ENCODE peak calls at places on chromosome 9, in four cellular contexts. B is neuronal stem cell, Z is MM.1S, V is fibroblast of lung. K is an unnamed sample.

GRCh38 chr9:70133253-70134208 is 89.9 kb downstream of the MAMDC2 start:
- DNase-seq in B (no peak), Z (no peak), V (no peak), K (no peak)

GRCh38 chr9:127211983-127212382 is 52.6 kb upstream of the GARNL3 start:
- DNase-seq in B (no peak), Z (no peak), V (no peak), K (no peak)

GRCh38 chr9:77954018-77954417 is 77.6 kb downstream of the GNAQ start:
- DNase-seq in B (no peak), Z (no peak), V (peak), K (no peak)

GRCh38 chr9:4137755-4138154 is 162.1 kb downstream of the GLIS3 start:
- DNase-seq in B (no peak), Z (no peak), V (peak), K (no peak)

GRCh38 chr9:135575995-135576631 is 14.6 kb downstream of the PAEP start:
- DNase-seq in B (no peak), Z (no peak), V (no peak), K (no peak)

GRCh38 chr9:127904518-127904887 is 5.1 kb upstream of the ST6GALNAC6 start:
- DNase-seq in B (no peak), Z (no peak), V (no peak), K (no peak)

GRCh38 chr9:17367035-17367434 is 211.8 kb upstream of the SH3GL2 start:
- DNase-seq in B (no peak), Z (no peak), V (no peak), K (no peak)

GRCh38 chr9:134174526-134175290 is 10.3 kb upstream of the RNU6ATAC start:
- DNase-seq in B (no peak), Z (no peak), V (no peak), K (no peak)

GRCh38 chr9:117868594-117868993 is 164.4 kb downstream of the TLR4 start:
- DNase-seq in B (no peak), Z (no peak), V (no peak), K (no peak)

GRCh38 chr9:134026561-134026960 is 1.3 kb downstream of the BRD3OS start:
- DNase-seq in B (no peak), Z (no peak), V (no peak), K (peak)

GRCh38 chr9:110767559-110768063 is 99.0 kb downstream of the MUSK start:
- DNase-seq in B (no peak), Z (no peak), V (peak), K (no peak)

GRCh38 chr9:129101279-129101678 is 9.3 kb downstream of the CRAT start:
- DNase-seq in B (no peak), Z (no peak), V (no peak), K (no peak)

GRCh38 chr9:136629879-136630661 is 32.6 kb upstream of the EGFL7 start:
- DNase-seq in B (peak), Z (peak), V (peak), K (peak)

GRCh38 chr9:3856592-3856991 is 330.8 kb upstream of the RFX3 start:
- DNase-seq in B (no peak), Z (no peak), V (no peak), K (no peak)

GRCh38 chr9:110742741-110743371 is 74.3 kb downstream of the MUSK start:
- DNase-seq in B (peak), Z (no peak), V (peak), K (peak)

GRCh38 chr9:98168952-98169488 is 23.4 kb downstream of the CORO2A start:
- DNase-seq in B (no peak), Z (no peak), V (peak), K (peak)

GRCh38 chr9:106104887-106105286 is 410.5 kb downstream of the TMEM38B start:
- DNase-seq in B (no peak), Z (no peak), V (no peak), K (no peak)

GRCh38 chr9:68715181-68715456 is 10.1 kb downstream of the PIP5K1B start:
- DNase-seq in B (no peak), Z (no peak), V (no peak), K (no peak)

GRCh38 chr9:123763910-123764588 is 165.9 kb downstream of the DENND1A start:
- DNase-seq in B (no peak), Z (no peak), V (peak), K (no peak)

GRCh38 chr9:127022913-127023665 is 99.3 kb downstream of the ANGPTL2 start:
- DNase-seq in B (no peak), Z (no peak), V (no peak), K (no peak)

GRCh38 chr9:112754578-112754977 is 4.0 kb downstream of the SNX30 start:
- DNase-seq in B (no peak), Z (no peak), V (peak), K (no peak)

GRCh38 chr9:113524460-113524859 is 60.9 kb downstream of the RGS3 start:
- DNase-seq in B (no peak), Z (no peak), V (no peak), K (no peak)

GRCh38 chr9:12415361-12415760 is 277.8 kb upstream of the TYRP1 start:
- DNase-seq in B (no peak), Z (no peak), V (no peak), K (no peak)

GRCh38 chr9:79857188-79857587 is 285.4 kb downstream of the TLE4 start:
- DNase-seq in B (no peak), Z (no peak), V (no peak), K (no peak)

GRCh38 chr9:14014209-14014608 is 299.7 kb downstream of the NFIB start:
- DNase-seq in B (no peak), Z (no peak), V (no peak), K (no peak)

GRCh38 chr9:113619156-113619861 is 155.8 kb downstream of the RGS3 start:
- DNase-seq in B (no peak), Z (no peak), V (no peak), K (no peak)

GRCh38 chr9:116844621-116845020 is 157.5 kb downstream of the TRIM32 start:
- DNase-seq in B (no peak), Z (no peak), V (no peak), K (no peak)

GRCh38 chr9:104758974-104759373 is 5.0 kb upstream of the NIPSNAP3B start:
- DNase-seq in B (no peak), Z (no peak), V (no peak), K (no peak)

GRCh38 chr9:124353811-124354274 is 61.4 kb downstream of the PSMB7 start:
- DNase-seq in B (no peak), Z (no peak), V (peak), K (no peak)

GRCh38 chr9:20621553-20622329 is 558 bp downstream of the MLLT3 start:
- DNase-seq in B (peak), Z (peak), V (peak), K (peak)

GRCh38 chr9:122248448-122248865 is 16.2 kb downstream of the RBM18 start:
- DNase-seq in B (no peak), Z (no peak), V (no peak), K (no peak)

DNA sequence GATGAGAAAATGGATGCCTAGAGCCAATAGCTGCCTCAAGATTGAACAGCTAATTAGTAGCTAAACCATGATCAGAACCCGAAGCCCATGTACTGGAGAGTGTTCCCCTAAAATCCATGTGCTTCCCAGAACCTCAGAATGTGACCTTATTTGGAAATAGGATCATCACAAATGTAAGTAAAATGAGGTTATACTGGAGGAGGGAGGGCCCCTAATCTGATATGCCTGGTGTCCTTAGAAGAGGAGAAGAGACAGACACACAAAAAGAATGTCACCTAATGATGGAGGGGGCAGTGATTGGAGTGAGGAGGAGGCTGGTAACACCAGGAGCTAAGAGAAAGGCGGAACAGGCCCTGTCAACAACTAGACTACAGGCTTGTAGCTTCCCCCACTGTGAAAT is 41.3 kb upstream of the FBP1 start:
- DNase-seq in B (no peak), Z (no peak), V (no peak), K (no peak)
- H2AFZ ChIP-seq in B (peak), Z (no peak), V (no peak), K (peak)

GRCh38 chr9:109418827-109419226 is 79.3 kb downstream of the PTPN3 start:
- DNase-seq in B (peak), Z (no peak), V (no peak), K (peak)
- H3K9ac ChIP-seq in B (no peak), Z (no peak), V (no peak), K (no peak)

DNA sequence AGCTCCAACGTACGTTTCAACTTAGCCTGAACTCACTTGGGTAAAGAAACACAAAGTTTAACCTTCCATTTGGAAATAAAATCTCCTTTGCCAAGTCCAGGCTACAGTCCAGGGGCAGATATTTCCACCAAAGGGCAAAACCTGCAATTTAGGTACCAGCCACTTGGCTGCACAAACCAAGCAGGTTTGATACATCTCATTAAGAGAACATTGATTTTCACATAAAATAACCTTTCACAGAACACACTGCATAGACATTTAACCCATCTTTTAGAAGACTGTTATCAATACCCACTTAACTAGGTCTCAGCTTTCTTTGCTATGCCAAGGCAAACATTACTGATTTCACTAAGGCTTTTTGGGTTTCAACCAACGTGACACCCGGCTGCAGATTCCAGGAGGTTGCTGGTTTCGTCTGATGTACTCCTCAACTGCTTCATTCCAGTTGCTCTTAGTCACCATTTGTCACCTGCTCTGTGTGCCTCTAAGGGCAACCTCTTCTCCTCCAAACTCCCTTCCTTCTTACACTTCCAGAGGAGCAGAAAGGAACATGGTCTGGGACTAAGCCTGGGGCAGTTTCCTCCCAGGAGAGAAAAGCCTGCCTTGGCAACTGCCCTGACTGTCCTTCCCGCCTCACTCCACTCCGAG is 67.1 kb downstream of the EPB41L4B start:
- DNase-seq in B (no peak), Z (no peak), V (peak), K (no peak)
- H2AFZ ChIP-seq in B (no peak), Z (no peak), V (no peak), K (no peak)

GRCh38 chr9:36152741-36153438 is 16.3 kb upstream of the CCIN start:
- DNase-seq in B (no peak), Z (peak), V (no peak), K (no peak)

GRCh38 chr9:36149197-36149596 is 12.7 kb downstream of the GLIPR2 start:
- DNase-seq in B (no peak), Z (no peak), V (peak), K (no peak)

GRCh38 chr9:36148652-36149051 is 12.1 kb downstream of the GLIPR2 start:
- DNase-seq in B (no peak), Z (peak), V (peak), K (no peak)

GRCh38 chr9:36151306-36152210 is 15.0 kb downstream of the GLIPR2 start:
- DNase-seq in B (no peak), Z (peak), V (peak), K (no peak)

DNA sequence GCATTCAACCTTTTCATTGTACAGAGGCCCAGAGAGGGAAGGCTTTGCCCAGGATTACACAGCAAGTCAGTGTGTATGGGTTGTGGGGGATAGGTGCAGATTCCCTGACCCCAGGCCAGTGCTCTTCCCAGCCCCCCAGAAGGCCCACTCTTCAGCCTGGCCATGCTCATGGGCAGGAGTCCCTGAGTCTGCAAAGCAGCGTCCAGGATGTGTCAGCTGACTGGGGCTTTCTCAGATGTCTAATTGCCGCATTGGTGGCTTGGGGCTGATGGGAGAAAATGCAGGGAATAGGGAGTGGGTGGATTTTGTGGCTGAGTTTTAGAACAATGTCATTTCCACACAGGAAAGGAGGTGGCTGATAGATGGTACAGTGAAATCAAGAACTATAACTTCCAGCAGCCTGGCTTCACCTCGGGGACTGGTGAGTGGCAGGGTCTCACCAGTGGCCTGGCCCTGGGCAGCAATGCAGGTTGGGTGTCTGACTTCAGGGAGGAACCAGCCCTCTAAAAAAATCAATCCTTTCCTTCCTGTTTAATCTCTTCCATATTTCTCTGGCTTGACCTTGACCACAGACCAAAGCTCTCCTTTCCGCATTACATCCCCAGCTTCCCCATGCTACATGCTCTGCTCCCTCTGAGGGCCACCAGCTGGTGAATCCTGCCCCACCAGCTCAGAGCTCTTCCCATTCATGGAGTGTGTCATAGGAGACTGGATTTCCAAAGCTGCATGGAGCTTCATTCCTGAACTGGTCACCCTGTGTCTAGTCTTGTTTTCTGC is 14.2 kb downstream of the GLIPR2 start:
- DNase-seq in B (no peak), Z (no peak), V (no peak), K (no peak)
- H3K9ac ChIP-seq in B (no peak), Z (peak), V (no peak), K (no peak)

DNA sequence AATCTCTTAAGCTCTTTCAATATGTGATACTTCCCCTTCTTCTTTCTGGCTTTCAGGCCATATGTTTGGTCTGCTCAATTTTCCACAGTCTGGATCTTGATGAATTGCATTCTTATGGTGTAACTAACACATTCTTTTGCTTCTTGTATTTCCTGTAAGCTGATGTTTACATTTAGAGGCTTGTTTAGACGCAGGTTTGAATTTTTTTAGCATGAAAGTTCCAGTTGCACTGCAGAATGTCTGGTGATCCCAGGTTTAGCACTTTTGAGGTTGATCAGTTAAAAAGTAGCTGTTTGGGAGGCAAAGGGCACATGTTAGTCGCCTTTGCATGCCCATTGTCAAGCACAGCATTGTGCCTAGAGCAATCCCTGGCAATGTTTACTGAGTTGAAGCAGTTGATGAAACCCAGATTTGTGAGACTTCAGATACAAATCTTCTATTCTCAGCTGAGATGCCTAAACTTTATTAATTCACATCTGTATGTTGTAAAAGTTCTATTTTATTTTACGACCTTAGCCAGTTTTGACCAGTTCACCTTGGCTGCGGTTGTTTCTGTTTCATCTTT is 59.6 kb upstream of the SPATA31C2 start:
- DNase-seq in B (no peak), Z (no peak), V (peak), K (no peak)
- H2AFZ ChIP-seq in B (peak), Z (no peak), V (no peak), K (peak)

GRCh38 chr9:22141906-22142305 is 132.8 kb upstream of the CDKN2B start:
- DNase-seq in B (no peak), Z (no peak), V (peak), K (peak)

GRCh38 chr9:22144226-22144625 is 135.1 kb upstream of the CDKN2B start:
- DNase-seq in B (no peak), Z (no peak), V (no peak), K (no peak)

GRCh38 chr9:22139261-22139660 is 130.2 kb upstream of the CDKN2B start:
- DNase-seq in B (no peak), Z (no peak), V (no peak), K (no peak)

GRCh38 chr9:22143799-22144198 is 134.7 kb upstream of the CDKN2B start:
- DNase-seq in B (no peak), Z (no peak), V (no peak), K (no peak)

GRCh38 chr9:22142681-22143080 is 133.6 kb upstream of the CDKN2B start:
- DNase-seq in B (no peak), Z (no peak), V (peak), K (no peak)
- H3K9ac ChIP-seq in B (no peak), Z (no peak), V (no peak), K (no peak)